ENCODE peak calls at places on chromosomes 5 and 9, in five cellular contexts. One of them, this sample, is unnamed.

GRCh38 chr9:671997-672396 is 169.5 kb upstream of the DMRT1 start:
- DNase-seq in RWPE1: no peak
- DNase-seq in AG09319: no peak
- DNase-seq in stimulated activated naive CD8-positive, alpha-beta T cell treated with anti-CD3 and anti-CD28 coated beads, Interleukin-15, amount 100 ng/mL, for 72 hours: no peak
- DNase-seq in COR-L47: no peak
- DNase-seq in this sample: no peak

GRCh38 chr9:83062653-83063527 is at the start of gene RASEF:
- DNase-seq in RWPE1: peak; percentile 60
- DNase-seq in AG09319: no peak
- DNase-seq in stimulated activated naive CD8-positive, alpha-beta T cell treated with anti-CD3 and anti-CD28 coated beads, Interleukin-15, amount 100 ng/mL, for 72 hours: no peak
- DNase-seq in COR-L47: peak; percentile 82
- DNase-seq in this sample: no peak

GRCh38 chr9:74770508-74771261 is 117.0 kb downstream of the TRPM6 start:
- DNase-seq in RWPE1: peak; percentile 39
- DNase-seq in AG09319: no peak
- DNase-seq in stimulated activated naive CD8-positive, alpha-beta T cell treated with anti-CD3 and anti-CD28 coated beads, Interleukin-15, amount 100 ng/mL, for 72 hours: peak; percentile 13
- DNase-seq in COR-L47: peak; percentile 13
- DNase-seq in this sample: no peak

GRCh38 chr9:32351845-32352244 is 32.6 kb upstream of the ACO1 start:
- DNase-seq in RWPE1: no peak
- DNase-seq in AG09319: no peak
- DNase-seq in stimulated activated naive CD8-positive, alpha-beta T cell treated with anti-CD3 and anti-CD28 coated beads, Interleukin-15, amount 100 ng/mL, for 72 hours: no peak
- DNase-seq in COR-L47: no peak
- DNase-seq in this sample: no peak

GRCh38 chr5:122458278-122458872 is 146.3 kb downstream of the SNCAIP start:
- DNase-seq in RWPE1: peak; percentile 47
- DNase-seq in AG09319: no peak
- DNase-seq in stimulated activated naive CD8-positive, alpha-beta T cell treated with anti-CD3 and anti-CD28 coated beads, Interleukin-15, amount 100 ng/mL, for 72 hours: no peak
- DNase-seq in COR-L47: peak; percentile 8
- DNase-seq in this sample: no peak

GRCh38 chr5:62152394-62153123 is 153.4 kb upstream of the KIF2A start:
- DNase-seq in RWPE1: no peak
- DNase-seq in AG09319: no peak
- DNase-seq in stimulated activated naive CD8-positive, alpha-beta T cell treated with anti-CD3 and anti-CD28 coated beads, Interleukin-15, amount 100 ng/mL, for 72 hours: no peak
- DNase-seq in COR-L47: peak; percentile 95
- DNase-seq in this sample: no peak

GRCh38 chr5:59276277-59276647 is 617.3 kb downstream of the PDE4D start:
- DNase-seq in RWPE1: no peak
- DNase-seq in AG09319: no peak
- DNase-seq in stimulated activated naive CD8-positive, alpha-beta T cell treated with anti-CD3 and anti-CD28 coated beads, Interleukin-15, amount 100 ng/mL, for 72 hours: no peak
- DNase-seq in COR-L47: no peak
- DNase-seq in this sample: no peak

GRCh38 chr5:153863941-153864340 is 174.8 kb downstream of the FAM114A2 start:
- DNase-seq in RWPE1: no peak
- DNase-seq in AG09319: no peak
- DNase-seq in stimulated activated naive CD8-positive, alpha-beta T cell treated with anti-CD3 and anti-CD28 coated beads, Interleukin-15, amount 100 ng/mL, for 72 hours: no peak
- DNase-seq in COR-L47: no peak
- DNase-seq in this sample: no peak

GRCh38 chr5:89584339-89584956 is 701.5 kb upstream of the MEF2C start:
- DNase-seq in RWPE1: peak; percentile 96
- DNase-seq in AG09319: no peak
- DNase-seq in stimulated activated naive CD8-positive, alpha-beta T cell treated with anti-CD3 and anti-CD28 coated beads, Interleukin-15, amount 100 ng/mL, for 72 hours: no peak
- DNase-seq in COR-L47: no peak
- DNase-seq in this sample: peak; percentile 51

GRCh38 chr9:77827104-77827784 is 179.1 kb upstream of the GNA14 start:
- DNase-seq in RWPE1: no peak
- DNase-seq in AG09319: no peak
- DNase-seq in stimulated activated naive CD8-positive, alpha-beta T cell treated with anti-CD3 and anti-CD28 coated beads, Interleukin-15, amount 100 ng/mL, for 72 hours: no peak
- DNase-seq in COR-L47: no peak
- DNase-seq in this sample: no peak

GRCh38 chr5:96257904-96258303 is 175.1 kb downstream of the PCSK1 start:
- DNase-seq in RWPE1: no peak
- DNase-seq in AG09319: no peak
- DNase-seq in stimulated activated naive CD8-positive, alpha-beta T cell treated with anti-CD3 and anti-CD28 coated beads, Interleukin-15, amount 100 ng/mL, for 72 hours: no peak
- DNase-seq in COR-L47: no peak
- DNase-seq in this sample: no peak

GRCh38 chr5:83313431-83313830 is 158.1 kb upstream of the VCAN start:
- DNase-seq in RWPE1: no peak
- DNase-seq in AG09319: no peak
- DNase-seq in stimulated activated naive CD8-positive, alpha-beta T cell treated with anti-CD3 and anti-CD28 coated beads, Interleukin-15, amount 100 ng/mL, for 72 hours: no peak
- DNase-seq in COR-L47: no peak
- DNase-seq in this sample: no peak

GRCh38 chr9:127676636-127677035 is 30.2 kb upstream of the CFAP157 start:
- DNase-seq in RWPE1: no peak
- DNase-seq in AG09319: no peak
- DNase-seq in stimulated activated naive CD8-positive, alpha-beta T cell treated with anti-CD3 and anti-CD28 coated beads, Interleukin-15, amount 100 ng/mL, for 72 hours: no peak
- DNase-seq in COR-L47: no peak
- DNase-seq in this sample: no peak

GRCh38 chr5:171483453-171484177 is 64.2 kb downstream of the FGF18 start:
- DNase-seq in RWPE1: no peak
- DNase-seq in AG09319: peak; percentile 59
- DNase-seq in stimulated activated naive CD8-positive, alpha-beta T cell treated with anti-CD3 and anti-CD28 coated beads, Interleukin-15, amount 100 ng/mL, for 72 hours: no peak
- DNase-seq in COR-L47: no peak
- DNase-seq in this sample: no peak

GRCh38 chr9:135060461-135061116 is 26.9 kb upstream of the OLFM1 start:
- DNase-seq in RWPE1: no peak
- DNase-seq in AG09319: no peak
- DNase-seq in stimulated activated naive CD8-positive, alpha-beta T cell treated with anti-CD3 and anti-CD28 coated beads, Interleukin-15, amount 100 ng/mL, for 72 hours: no peak
- DNase-seq in COR-L47: no peak
- DNase-seq in this sample: no peak

GRCh38 chr9:136013116-136013515 is 51.9 kb upstream of the UBAC1 start:
- DNase-seq in RWPE1: no peak
- DNase-seq in AG09319: no peak
- DNase-seq in stimulated activated naive CD8-positive, alpha-beta T cell treated with anti-CD3 and anti-CD28 coated beads, Interleukin-15, amount 100 ng/mL, for 72 hours: no peak
- DNase-seq in COR-L47: no peak
- DNase-seq in this sample: no peak

GRCh38 chr9:12368569-12368968 is 324.6 kb upstream of the TYRP1 start:
- DNase-seq in RWPE1: no peak
- DNase-seq in AG09319: no peak
- DNase-seq in stimulated activated naive CD8-positive, alpha-beta T cell treated with anti-CD3 and anti-CD28 coated beads, Interleukin-15, amount 100 ng/mL, for 72 hours: no peak
- DNase-seq in COR-L47: no peak
- DNase-seq in this sample: no peak

GRCh38 chr5:150034677-150035076 is 34.1 kb downstream of the HMGXB3 start:
- DNase-seq in RWPE1: no peak
- DNase-seq in AG09319: no peak
- DNase-seq in stimulated activated naive CD8-positive, alpha-beta T cell treated with anti-CD3 and anti-CD28 coated beads, Interleukin-15, amount 100 ng/mL, for 72 hours: no peak
- DNase-seq in COR-L47: no peak
- DNase-seq in this sample: no peak

GRCh38 chr9:34376596-34377401 is at the start of gene MYORG:
- DNase-seq in RWPE1: peak; percentile 100
- DNase-seq in AG09319: peak; percentile 57
- DNase-seq in stimulated activated naive CD8-positive, alpha-beta T cell treated with anti-CD3 and anti-CD28 coated beads, Interleukin-15, amount 100 ng/mL, for 72 hours: peak; percentile 97
- DNase-seq in COR-L47: peak; percentile 80
- DNase-seq in this sample: peak; percentile 67

GRCh38 chr9:36211510-36211909 is 20.8 kb downstream of the CLTA start:
- DNase-seq in RWPE1: no peak
- DNase-seq in AG09319: no peak
- DNase-seq in stimulated activated naive CD8-positive, alpha-beta T cell treated with anti-CD3 and anti-CD28 coated beads, Interleukin-15, amount 100 ng/mL, for 72 hours: no peak
- DNase-seq in COR-L47: no peak
- DNase-seq in this sample: no peak

GRCh38 chr9:97714435-97714834 is 17.3 kb upstream of the XPA start:
- DNase-seq in RWPE1: peak; percentile 84
- DNase-seq in AG09319: peak; percentile 32
- DNase-seq in stimulated activated naive CD8-positive, alpha-beta T cell treated with anti-CD3 and anti-CD28 coated beads, Interleukin-15, amount 100 ng/mL, for 72 hours: no peak
- DNase-seq in COR-L47: no peak
- DNase-seq in this sample: peak; percentile 49

GRCh38 chr5:14954620-14955343 is 83.2 kb upstream of the ANKH start:
- DNase-seq in RWPE1: no peak
- DNase-seq in AG09319: no peak
- DNase-seq in stimulated activated naive CD8-positive, alpha-beta T cell treated with anti-CD3 and anti-CD28 coated beads, Interleukin-15, amount 100 ng/mL, for 72 hours: no peak
- DNase-seq in COR-L47: no peak
- DNase-seq in this sample: no peak

GRCh38 chr9:2413196-2413840 is 208.3 kb upstream of the VLDLR start:
- DNase-seq in RWPE1: no peak
- DNase-seq in AG09319: no peak
- DNase-seq in stimulated activated naive CD8-positive, alpha-beta T cell treated with anti-CD3 and anti-CD28 coated beads, Interleukin-15, amount 100 ng/mL, for 72 hours: no peak
- DNase-seq in COR-L47: no peak
- DNase-seq in this sample: no peak

GRCh38 chr5:102627311-102627710 is 127.8 kb upstream of the PAM start:
- DNase-seq in RWPE1: peak; percentile 85
- DNase-seq in AG09319: no peak
- DNase-seq in stimulated activated naive CD8-positive, alpha-beta T cell treated with anti-CD3 and anti-CD28 coated beads, Interleukin-15, amount 100 ng/mL, for 72 hours: no peak
- DNase-seq in COR-L47: no peak
- DNase-seq in this sample: no peak

GRCh38 chr9:127828262-127829031 is 25.8 kb downstream of the FPGS start:
- DNase-seq in RWPE1: peak; percentile 57
- DNase-seq in AG09319: peak; percentile 29
- DNase-seq in stimulated activated naive CD8-positive, alpha-beta T cell treated with anti-CD3 and anti-CD28 coated beads, Interleukin-15, amount 100 ng/mL, for 72 hours: no peak
- DNase-seq in COR-L47: no peak
- DNase-seq in this sample: peak; percentile 36

GRCh38 chr5:60830581-60831127 is 13.4 kb downstream of the ELOVL7 start:
- DNase-seq in RWPE1: no peak
- DNase-seq in AG09319: no peak
- DNase-seq in stimulated activated naive CD8-positive, alpha-beta T cell treated with anti-CD3 and anti-CD28 coated beads, Interleukin-15, amount 100 ng/mL, for 72 hours: no peak
- DNase-seq in COR-L47: no peak
- DNase-seq in this sample: no peak

GRCh38 chr5:134136221-134136631 is 21.7 kb downstream of the TCF7 start:
- DNase-seq in RWPE1: no peak
- DNase-seq in AG09319: no peak
- DNase-seq in stimulated activated naive CD8-positive, alpha-beta T cell treated with anti-CD3 and anti-CD28 coated beads, Interleukin-15, amount 100 ng/mL, for 72 hours: no peak
- DNase-seq in COR-L47: no peak
- DNase-seq in this sample: no peak

GRCh38 chr9:98432960-98433359 is 177.5 kb upstream of the TBC1D2 start:
- DNase-seq in RWPE1: no peak
- DNase-seq in AG09319: no peak
- DNase-seq in stimulated activated naive CD8-positive, alpha-beta T cell treated with anti-CD3 and anti-CD28 coated beads, Interleukin-15, amount 100 ng/mL, for 72 hours: no peak
- DNase-seq in COR-L47: no peak
- DNase-seq in this sample: no peak

GRCh38 chr9:112547712-112548440 is 61.2 kb downstream of the KIAA1958 start:
- DNase-seq in RWPE1: no peak
- DNase-seq in AG09319: no peak
- DNase-seq in stimulated activated naive CD8-positive, alpha-beta T cell treated with anti-CD3 and anti-CD28 coated beads, Interleukin-15, amount 100 ng/mL, for 72 hours: no peak
- DNase-seq in COR-L47: no peak
- DNase-seq in this sample: no peak

GRCh38 chr5:66960373-66961137 is 236.0 kb downstream of the CD180 start:
- DNase-seq in RWPE1: no peak
- DNase-seq in AG09319: no peak
- DNase-seq in stimulated activated naive CD8-positive, alpha-beta T cell treated with anti-CD3 and anti-CD28 coated beads, Interleukin-15, amount 100 ng/mL, for 72 hours: no peak
- DNase-seq in COR-L47: no peak
- DNase-seq in this sample: no peak

GRCh38 chr9:31674264-31674663 is 710.2 kb upstream of the ACO1 start:
- DNase-seq in RWPE1: peak; percentile 25
- DNase-seq in AG09319: no peak
- DNase-seq in stimulated activated naive CD8-positive, alpha-beta T cell treated with anti-CD3 and anti-CD28 coated beads, Interleukin-15, amount 100 ng/mL, for 72 hours: no peak
- DNase-seq in COR-L47: no peak
- DNase-seq in this sample: no peak

GRCh38 chr5:137498736-137499505 is at the start of gene SPOCK1:
- DNase-seq in RWPE1: peak; percentile 89
- DNase-seq in AG09319: no peak
- DNase-seq in stimulated activated naive CD8-positive, alpha-beta T cell treated with anti-CD3 and anti-CD28 coated beads, Interleukin-15, amount 100 ng/mL, for 72 hours: peak; percentile 70
- DNase-seq in COR-L47: peak; percentile 85
- DNase-seq in this sample: no peak

GRCh38 chr9:29555452-29555851 is 1982.2 kb upstream of the C9orf72 start:
- DNase-seq in RWPE1: no peak
- DNase-seq in AG09319: no peak
- DNase-seq in stimulated activated naive CD8-positive, alpha-beta T cell treated with anti-CD3 and anti-CD28 coated beads, Interleukin-15, amount 100 ng/mL, for 72 hours: no peak
- DNase-seq in COR-L47: peak; percentile 4
- DNase-seq in this sample: no peak

This sample was measured in HFF-Myc.